ENCODE peak calls at places on chromosomes 3 and 15, in six cellular contexts. H, X, P, N, S and O are unnamed samples.

GRCh38 chr3:124174910-124175874 is 183.3 kb upstream of the ROPN1 start:
- DNase-seq in H (no peak), X (no peak), P (no peak), N (no peak), S (no peak), O (no peak)

GRCh38 chr3:54278960-54279359 is 156.6 kb downstream of the CACNA2D3 start:
- DNase-seq in H (no peak), X (no peak), P (no peak), N (no peak), S (peak), O (no peak)

GRCh38 chr3:187748050-187748481 is 2.8 kb upstream of the BCL6 start:
- DNase-seq in H (peak), X (peak), P (peak), N (peak), S (peak), O (peak)

GRCh38 chr15:69557340-69558137 is 104.9 kb downstream of the RPLP1 start:
- DNase-seq in H (no peak), X (no peak), P (no peak), N (peak), S (peak), O (peak)

GRCh38 chr3:168096210-168096795 is 579 bp upstream of the GOLIM4 start:
- DNase-seq in H (peak), X (no peak), P (peak), N (peak), S (peak), O (peak)

GRCh38 chr3:172447611-172448579 is at the start of gene GHSR:
- DNase-seq in H (no peak), X (no peak), P (no peak), N (no peak), S (no peak), O (no peak)

GRCh38 chr3:5227812-5228211 is 40.3 kb downstream of the EDEM1 start:
- DNase-seq in H (no peak), X (no peak), P (no peak), N (no peak), S (peak), O (peak)

GRCh38 chr3:90091557-90091956 is 984.1 kb downstream of the EPHA3 start:
- DNase-seq in H (no peak), X (no peak), P (peak), N (peak), S (peak), O (peak)

GRCh38 chr3:43327184-43327950 is 41.0 kb downstream of the SNRK start:
- DNase-seq in H (no peak), X (no peak), P (peak), N (peak), S (peak), O (peak)

GRCh38 chr3:187196573-187197094 is 652 bp upstream of the RTP1 start:
- DNase-seq in H (no peak), X (no peak), P (no peak), N (no peak), S (no peak), O (no peak)

GRCh38 chr15:74535388-74536084 is 5.5 kb upstream of the ARID3B start:
- DNase-seq in H (no peak), X (no peak), P (no peak), N (no peak), S (no peak), O (peak)

GRCh38 chr3:180974286-180974685 is 15.2 kb downstream of the DNAJC19 start:
- DNase-seq in H (no peak), X (no peak), P (no peak), N (no peak), S (no peak), O (no peak)

GRCh38 chr3:129554356-129555120 is 11.6 kb downstream of the H1-8 start:
- DNase-seq in H (no peak), X (no peak), P (peak), N (peak), S (no peak), O (no peak)

GRCh38 chr3:188978772-188979171 is 193.0 kb upstream of the TPRG1 start:
- DNase-seq in H (no peak), X (no peak), P (no peak), N (peak), S (peak), O (peak)

GRCh38 chr15:23013681-23014080 is 25.7 kb downstream of the TUBGCP5 start:
- DNase-seq in H (no peak), X (no peak), P (no peak), N (no peak), S (no peak), O (no peak)

GRCh38 chr15:85044251-85044853 is 62.7 kb downstream of the PDE8A start:
- DNase-seq in H (no peak), X (no peak), P (peak), N (peak), S (peak), O (peak)

GRCh38 chr3:131735544-131735943 is 232.8 kb upstream of the MRPL3 start:
- DNase-seq in H (no peak), X (no peak), P (no peak), N (no peak), S (no peak), O (no peak)

GRCh38 chr15:52294881-52295420 is 653 bp downstream of the MYO5C start:
- DNase-seq in H (peak), X (no peak), P (peak), N (no peak), S (no peak), O (no peak)

GRCh38 chr3:13579089-13579488 is 30.2 kb downstream of the FBLN2 start:
- DNase-seq in H (no peak), X (no peak), P (no peak), N (peak), S (peak), O (peak)

GRCh38 chr15:26864664-26865191 is 2.1 kb upstream of the GABRA5 start:
- DNase-seq in H (no peak), X (no peak), P (peak), N (peak), S (peak), O (peak)

GRCh38 chr15:39219608-39220007 is 361.3 kb upstream of the THBS1 start:
- DNase-seq in H (no peak), X (no peak), P (no peak), N (no peak), S (no peak), O (no peak)

GRCh38 chr3:30199855-30200254 is 406.5 kb upstream of the TGFBR2 start:
- DNase-seq in H (no peak), X (no peak), P (no peak), N (no peak), S (peak), O (peak)

GRCh38 chr3:191331443-191331842 is 1.1 kb upstream of the UTS2B start:
- DNase-seq in H (no peak), X (no peak), P (no peak), N (peak), S (peak), O (peak)

GRCh38 chr3:48347500-48347899 is 14.0 kb upstream of the SPINK8 start:
- DNase-seq in H (no peak), X (no peak), P (no peak), N (no peak), S (no peak), O (no peak)

GRCh38 chr15:59160880-59161593 is 45.6 kb upstream of the LDHAL6B start:
- DNase-seq in H (no peak), X (no peak), P (peak), N (peak), S (no peak), O (no peak)

GRCh38 chr15:85622432-85622831 is 172.3 kb downstream of the KLHL25 start:
- DNase-seq in H (no peak), X (no peak), P (no peak), N (peak), S (no peak), O (peak)

GRCh38 chr3:101066776-101067175 is 73.6 kb upstream of the ABI3BP start:
- DNase-seq in H (no peak), X (no peak), P (no peak), N (peak), S (peak), O (peak)

GRCh38 chr3:156814295-156814694 is 11.9 kb upstream of the LEKR1 start:
- DNase-seq in H (no peak), X (no peak), P (no peak), N (no peak), S (no peak), O (no peak)
- H3K4me3 ChIP-seq in H (no peak), X (no peak), P (no peak), N (no peak), S (no peak), O (no peak)

GRCh38 chr3:39150170-39150802 is 3.1 kb downstream of the CSRNP1 start:
- DNase-seq in H (no peak), X (peak), P (no peak), N (no peak), S (no peak), O (no peak)
- TF ChIP-seq CTCF in H (no peak), X (peak), P (no peak), N (no peak), S (no peak), O (no peak)

GRCh38 chr15:67834249-67834592 is 5.6 kb downstream of the RNU6-1 start:
- DNase-seq in H (no peak), X (no peak), P (no peak), N (no peak), S (no peak), O (no peak)
- H3K4me3 ChIP-seq in H (no peak), X (no peak), P (peak), N (no peak), S (no peak), O (no peak)

DNA sequence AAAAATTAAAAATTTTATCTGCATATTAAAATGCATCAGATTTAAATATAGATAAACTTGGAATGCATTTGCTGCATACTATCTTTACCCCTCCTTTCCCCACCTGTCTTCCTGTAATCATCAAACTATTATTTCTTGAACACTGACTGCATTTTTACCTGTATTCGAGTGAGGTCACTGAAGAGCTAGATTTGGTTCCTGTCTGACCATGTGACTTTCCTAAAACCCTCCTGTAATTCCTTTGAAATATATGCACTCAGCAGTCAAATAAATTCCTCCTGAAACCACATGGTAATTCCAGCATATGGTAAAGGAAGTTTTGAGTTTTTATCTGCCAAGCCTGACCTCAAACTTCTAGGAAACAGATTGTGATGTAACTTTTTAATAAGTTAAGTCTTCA is 445.6 kb upstream of the FRG2C start:
- DNase-seq in H (no peak), X (no peak), P (no peak), N (no peak), S (no peak), O (no peak)
- TF ChIP-seq CTCF in H (no peak), X (no peak), P (no peak), N (no peak), S (no peak), O (no peak)

DNA sequence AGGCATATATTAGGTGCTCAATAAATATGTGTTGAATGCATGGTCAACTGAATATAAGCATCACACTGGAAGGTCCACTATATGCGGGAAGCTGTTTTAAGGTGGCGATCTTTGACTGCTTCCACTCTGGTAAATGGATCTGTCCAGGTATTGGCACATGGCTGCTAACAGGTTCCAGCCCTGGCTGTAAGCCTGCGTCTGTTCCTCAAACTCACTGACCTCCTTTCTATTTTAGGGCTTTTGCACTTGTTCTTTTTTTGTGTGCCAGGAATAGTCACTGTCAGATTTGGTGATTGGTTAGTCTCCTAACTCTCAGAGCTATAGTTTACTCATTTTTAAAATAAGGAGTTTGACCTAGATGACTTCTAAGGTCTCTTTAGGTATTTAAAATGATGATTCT is 46.2 kb downstream of the ADAMTSL3 start:
- DNase-seq in H (no peak), X (no peak), P (no peak), N (no peak), S (no peak), O (no peak)
- H3K4me3 ChIP-seq in H (no peak), X (no peak), P (no peak), N (no peak), S (no peak), O (no peak)

GRCh38 chr3:134298281-134298680 is 47.6 kb upstream of the RYK start:
- DNase-seq in H (no peak), X (no peak), P (no peak), N (no peak), S (no peak), O (no peak)

GRCh38 chr3:134300520-134300919 is 49.9 kb upstream of the RYK start:
- DNase-seq in H (no peak), X (no peak), P (peak), N (no peak), S (no peak), O (no peak)

GRCh38 chr3:134299888-134300206 is 49.2 kb upstream of the RYK start:
- DNase-seq in H (no peak), X (no peak), P (no peak), N (no peak), S (no peak), O (no peak)

GRCh38 chr3:134302674-134303073 is 52.0 kb upstream of the RYK start:
- DNase-seq in H (no peak), X (no peak), P (no peak), N (no peak), S (no peak), O (no peak)

DNA sequence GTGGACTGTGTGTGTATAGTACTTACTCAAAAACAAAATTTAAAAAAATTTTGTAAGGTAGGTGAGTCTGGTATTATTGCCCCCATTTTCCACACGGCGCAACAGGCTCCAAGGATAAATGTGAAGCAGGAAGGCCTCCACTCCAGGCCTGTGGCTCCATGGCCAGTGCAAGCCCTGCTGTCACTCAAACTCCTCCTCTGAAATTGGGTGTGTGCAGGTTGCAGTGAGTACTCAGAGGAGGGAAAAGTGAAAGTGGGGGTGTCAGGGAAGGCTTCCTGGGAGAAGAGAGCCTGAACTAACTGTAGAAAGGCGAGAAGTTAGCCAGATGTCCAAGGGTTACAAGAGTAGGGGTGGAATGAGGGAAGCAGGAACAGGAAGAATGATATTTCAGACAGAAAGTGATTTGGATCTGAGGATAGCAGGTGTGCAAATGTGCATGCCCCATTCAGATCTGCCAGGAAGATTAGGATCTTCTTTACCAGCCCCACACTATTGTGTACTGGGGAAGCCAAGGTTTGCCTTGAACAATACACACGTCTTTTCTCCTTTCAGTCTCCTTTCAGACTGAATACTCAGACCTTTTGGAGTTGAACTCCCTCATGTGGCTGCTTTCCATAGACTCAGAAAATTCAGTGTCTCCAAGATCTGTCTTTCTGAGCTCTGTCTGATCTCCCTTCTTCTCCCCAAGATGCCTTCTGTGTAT is 48.7 kb upstream of the RYK start:
- DNase-seq in H (peak), X (no peak), P (peak), N (peak), S (peak), O (peak)
- TF ChIP-seq CTCF in H (no peak), X (peak), P (peak), N (peak), S (peak), O (peak)

DNA sequence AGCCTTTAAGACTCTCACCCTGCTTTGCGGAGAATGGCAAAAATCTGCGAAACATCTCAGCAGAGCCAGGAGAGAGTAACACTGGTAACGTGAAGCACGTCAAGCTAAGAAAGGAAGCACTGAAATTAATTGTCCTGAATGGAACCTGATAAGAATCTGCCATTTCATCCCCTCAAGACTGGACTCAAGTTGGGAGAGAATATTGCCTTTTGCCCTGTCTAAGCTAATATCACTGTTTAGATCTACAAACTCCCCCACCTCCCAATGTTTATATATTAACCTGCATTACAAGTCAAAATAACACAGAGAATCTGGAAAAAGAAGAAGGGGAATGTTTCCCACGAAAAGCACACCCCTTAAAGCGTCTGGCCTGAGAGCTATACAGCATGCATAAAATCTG is 1.6 kb upstream of the KAT2B start:
- DNase-seq in H (no peak), X (no peak), P (no peak), N (no peak), S (no peak), O (no peak)
- H3K4me3 ChIP-seq in H (no peak), X (peak), P (no peak), N (no peak), S (no peak), O (peak)

GRCh38 chr3:193827831-193828230 is 234.8 kb downstream of the OPA1 start:
- DNase-seq in H (no peak), X (no peak), P (no peak), N (no peak), S (no peak), O (no peak)
- TF ChIP-seq CTCF in H (no peak), X (no peak), P (no peak), N (no peak), S (no peak), O (no peak)